ENCODE peak calls at places on chromosomes 16 and 17, in six cellular contexts. C is A549, S is pancreas, L is psoas muscle, X is IMR-90, P is GM23338. G is an unnamed sample.

GRCh38 chr17:33292184-33292980 is 713 bp downstream of the ASIC2 start:
- DNase-seq in X (peak), C (peak), L (peak), S (no peak), P (peak), G (no peak)

GRCh38 chr17:75826561-75827290 is 17.5 kb downstream of the UNC13D start:
- DNase-seq in X (no peak), P (no peak), L (no peak), S (peak), C (no peak), G (no peak)

GRCh38 chr17:83160443-83161297 is 81.3 kb downstream of the METRNL start:
- DNase-seq in P (no peak), S (no peak), X (no peak), L (no peak), C (no peak), G (no peak)

GRCh38 chr16:70428178-70428998 is 10.5 kb downstream of the ST3GAL2 start:
- DNase-seq in C (peak), S (peak), X (peak), L (peak), P (peak), G (peak)

GRCh38 chr16:71807905-71808592 is 585 bp downstream of the AP1G1 start:
- DNase-seq in X (peak), P (peak), S (peak), L (no peak), C (peak), G (no peak)

GRCh38 chr17:79852748-79853147 is 13.5 kb upstream of the CBX4 start:
- DNase-seq in P (no peak), L (no peak), X (peak), S (no peak), C (no peak), G (no peak)

GRCh38 chr17:561118-561517 is 153.5 kb downstream of the VPS53 start:
- DNase-seq in L (no peak), S (no peak), C (no peak), P (no peak), X (peak), G (no peak)

GRCh38 chr16:53415504-53415903 is 18.8 kb upstream of the RBL2 start:
- DNase-seq in X (no peak), C (no peak), L (no peak), P (peak), S (no peak), G (no peak)

GRCh38 chr17:50550661-50551432 is 3.9 kb downstream of the SPATA20 start:
- DNase-seq in C (peak), P (peak), X (peak), S (peak), L (peak), G (no peak)

GRCh38 chr16:49734330-49734729 is 121.6 kb downstream of the ZNF423 start:
- DNase-seq in X (no peak), C (no peak), P (no peak), S (no peak), L (peak), G (no peak)

GRCh38 chr16:86809458-86809955 is 231.2 kb downstream of the FOXL1 start:
- DNase-seq in X (peak), L (no peak), C (peak), P (peak), S (no peak), G (no peak)

GRCh38 chr17:76161113-76161512 is 20.1 kb upstream of the FOXJ1 start:
- DNase-seq in L (no peak), C (no peak), P (no peak), S (no peak), X (no peak), G (no peak)

GRCh38 chr16:61936522-61936921 is 99.7 kb downstream of the CDH8 start:
- DNase-seq in L (no peak), S (no peak), X (no peak), P (peak), C (no peak), G (no peak)

GRCh38 chr17:80968602-80969029 is 23.0 kb upstream of the CHMP6 start:
- DNase-seq in P (no peak), S (peak), L (peak), C (no peak), X (peak), G (no peak)

GRCh38 chr17:80970762-80971703 is 20.6 kb upstream of the CHMP6 start:
- DNase-seq in P (no peak), X (no peak), C (no peak), L (no peak), S (peak), G (no peak)

GRCh38 chr17:80969030-80969673 is 22.5 kb upstream of the CHMP6 start:
- DNase-seq in C (no peak), S (peak), P (no peak), X (no peak), L (no peak), G (no peak)

GRCh38 chr17:80970044-80970761 is 21.4 kb upstream of the CHMP6 start:
- DNase-seq in S (no peak), X (no peak), L (peak), C (peak), P (no peak), G (no peak)

DNA sequence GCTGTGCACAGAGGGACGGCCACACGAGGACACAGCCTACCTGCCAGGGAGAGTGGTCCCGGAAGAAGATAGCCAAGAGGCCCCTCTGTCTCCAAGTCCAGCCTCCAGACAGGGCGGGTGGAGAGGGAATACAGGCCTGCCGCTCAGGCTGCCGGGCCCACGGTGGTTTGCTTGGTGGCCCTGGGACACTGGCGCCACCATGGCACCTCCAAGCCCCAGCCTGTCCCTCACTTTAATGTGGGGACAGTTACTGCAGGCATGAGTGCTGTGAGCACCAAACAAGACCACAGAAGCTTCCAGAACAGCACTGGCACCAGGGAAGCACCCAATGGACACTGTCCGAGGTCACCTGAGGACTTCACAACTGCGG is 22.0 kb upstream of the CHMP6 start:
- DNase-seq in P (no peak), C (no peak), L (no peak), S (no peak), X (no peak), G (no peak)
- H3K27ac ChIP-seq in P (no peak), C (no peak), L (no peak), S (no peak), X (no peak), G (no peak)

DNA sequence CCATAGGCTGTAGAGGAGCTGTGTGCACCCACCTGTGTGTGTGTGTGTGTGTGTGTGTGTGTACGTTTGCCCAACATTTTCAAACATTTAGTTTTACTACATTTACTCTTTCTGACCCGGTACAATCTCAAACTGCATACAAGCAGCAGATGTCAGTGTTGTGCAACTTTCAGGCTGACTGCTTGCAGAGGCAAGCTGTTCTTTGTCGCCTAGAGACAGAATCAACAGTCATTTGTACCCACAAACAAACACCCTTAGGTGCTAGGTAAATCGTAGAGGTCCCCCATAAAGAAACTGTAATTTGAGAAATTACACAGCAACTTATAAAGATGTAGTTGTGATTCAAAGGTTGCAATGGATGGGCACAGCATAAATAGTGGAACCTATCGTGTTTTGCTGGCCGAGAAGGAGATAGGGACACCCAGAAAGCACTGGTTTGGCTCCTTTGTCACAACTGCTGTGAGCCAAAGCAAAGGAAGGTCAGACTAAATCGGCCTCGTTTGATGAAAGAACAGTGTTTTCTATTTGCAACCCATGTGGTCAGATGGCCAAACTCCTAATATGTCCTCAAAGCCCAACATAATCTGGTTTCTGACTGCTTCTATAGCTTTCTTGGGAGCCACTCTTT is 478.4 kb downstream of the TOX3 start:
- DNase-seq in L (no peak), C (no peak), X (peak), S (no peak), P (peak), G (no peak)
- TF ChIP-seq CTCF in L (no peak), C (no peak), X (peak), S (peak), P (peak), G (no peak)

GRCh38 chr17:4859816-4860625 is 26.9 kb downstream of the MINK1 start:
- DNase-seq in X (no peak), S (no peak), P (peak), L (no peak), C (no peak), G (no peak)
- H3K27ac ChIP-seq in X (no peak), S (no peak), P (peak), L (no peak), C (no peak), G (peak)

DNA sequence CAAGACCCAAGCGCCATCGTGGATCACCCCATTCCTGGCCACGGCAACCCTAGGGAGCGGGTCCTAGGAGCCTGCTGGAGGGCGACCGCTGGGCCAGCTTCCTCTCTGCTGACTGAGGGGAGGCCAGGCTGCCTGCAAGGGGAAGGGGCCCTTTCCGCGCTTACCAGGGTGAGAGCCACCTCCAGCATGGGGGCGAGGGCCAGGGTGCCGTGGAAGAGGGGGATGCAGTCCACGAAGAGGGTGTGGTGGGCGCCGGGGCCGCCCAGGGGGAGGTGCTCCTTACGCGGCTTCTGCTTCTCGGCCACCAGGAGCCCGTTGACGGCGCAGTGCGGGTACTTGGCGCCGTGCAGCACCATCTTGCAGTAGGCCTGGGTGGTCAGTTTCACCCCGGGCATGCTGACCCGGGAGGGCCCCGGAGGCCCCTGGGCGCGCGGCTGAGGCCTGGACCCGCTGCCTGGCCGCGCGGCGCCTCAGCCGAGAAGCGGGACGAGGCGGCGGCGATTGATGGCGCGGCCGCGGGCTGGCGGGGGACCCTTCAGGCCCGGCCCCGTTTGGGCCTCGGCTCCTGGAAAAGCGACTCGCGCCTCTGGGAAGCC is 345 bp downstream of the EMC8 start:
- DNase-seq in X (peak), P (peak), S (peak), L (no peak), C (peak), G (no peak)
- TF ChIP-seq CTCF in X (peak), P (peak), S (no peak), L (no peak), C (no peak), G (peak)

GRCh38 chr17:38578641-38579480 is 26.9 kb downstream of the SRCIN1 start:
- DNase-seq in L (no peak), S (peak), P (no peak), X (no peak), C (no peak), G (no peak)

GRCh38 chr17:38578229-38578628 is 27.5 kb downstream of the SRCIN1 start:
- DNase-seq in L (no peak), X (no peak), P (peak), C (no peak), S (no peak), G (no peak)

GRCh38 chr17:38582069-38582468 is 23.7 kb downstream of the SRCIN1 start:
- DNase-seq in P (no peak), C (no peak), X (no peak), S (no peak), L (no peak), G (no peak)

GRCh38 chr17:38577645-38578173 is 28.0 kb downstream of the SRCIN1 start:
- DNase-seq in P (no peak), S (no peak), C (no peak), X (no peak), L (no peak), G (no peak)

GRCh38 chr17:38579934-38580333 is 25.8 kb downstream of the SRCIN1 start:
- DNase-seq in C (peak), L (no peak), S (peak), X (peak), P (peak), G (no peak)
- H3K27ac ChIP-seq in C (peak), L (no peak), S (no peak), X (no peak), P (no peak), G (no peak)

G was measured in esophagus squamous epithelium.